ENCODE peak calls at places on chromosome 6, in ten cellular contexts. W is heart left ventricle; L is nephron progenitor cell; B is RWPE1; Q is CD4-positive, alpha-beta T cell; F is AG04450; N is Peyer's patch; D is GM20000; E is astrocyte of the spinal cord; I is esophagus muscularis mucosa. M is an unnamed sample.

GRCh38 chr6:152583888-152584287 is 53.3 kb downstream of the SYNE1 start:
- DNase-seq in B (no peak), Q (no peak), W (no peak), F (no peak), E (no peak), D (no peak), I (no peak), N (no peak), L (no peak), M (no peak)

GRCh38 chr6:27591660-27592059 is 118.8 kb upstream of the ZNF184 start:
- DNase-seq in I (no peak), F (no peak), W (no peak), E (peak; percentile 49), L (peak; percentile 37), N (no peak), Q (no peak), B (peak; percentile 29), D (no peak), M (no peak)

GRCh38 chr6:159941286-159942113 is 27.4 kb upstream of the IGF2R start:
- DNase-seq in L (no peak), Q (no peak), B (no peak), W (no peak), I (no peak), N (no peak), D (peak; percentile 39), F (no peak), E (peak; percentile 57), M (no peak)

GRCh38 chr6:167802339-167802738 is 24.4 kb upstream of the AFDN start:
- DNase-seq in W (no peak), N (no peak), L (no peak), Q (no peak), B (no peak), I (peak; percentile 81), E (no peak), D (no peak), F (no peak), M (no peak)

GRCh38 chr6:123587838-123588545 is 48.8 kb downstream of the TRDN start:
- DNase-seq in W (no peak), Q (no peak), E (no peak), I (no peak), F (no peak), L (no peak), B (no peak), N (no peak), D (no peak), M (no peak)

GRCh38 chr6:26358511-26358981 is 6.5 kb upstream of the BTN3A2 start:
- DNase-seq in I (no peak), B (no peak), E (no peak), N (no peak), Q (no peak), W (no peak), L (no peak), F (no peak), D (peak; percentile 65), M (no peak)

GRCh38 chr6:16102208-16102607 is 26.7 kb upstream of the MYLIP start:
- DNase-seq in D (no peak), N (no peak), W (no peak), B (no peak), Q (no peak), E (no peak), I (no peak), F (no peak), L (no peak), M (no peak)

GRCh38 chr6:30364591-30364990 is 19.6 kb downstream of the RPP21 start:
- DNase-seq in Q (no peak), F (no peak), I (no peak), N (no peak), D (no peak), W (no peak), L (no peak), E (no peak), B (no peak), M (no peak)

GRCh38 chr6:33272358-33273128 is 668 bp downstream of the RPS18 start:
- DNase-seq in Q (no peak), W (no peak), F (no peak), I (no peak), L (no peak), E (no peak), N (no peak), D (no peak), B (no peak), M (no peak)

GRCh38 chr6:112321882-112322508 is 25.1 kb upstream of the RFPL4B start:
- DNase-seq in E (peak; percentile 51), W (no peak), D (no peak), Q (no peak), N (no peak), F (no peak), I (no peak), B (no peak), L (no peak), M (no peak)

GRCh38 chr6:148547110-148547509 is 199.7 kb upstream of the UST start:
- DNase-seq in D (no peak), L (no peak), F (no peak), B (no peak), I (no peak), W (no peak), N (no peak), Q (no peak), E (no peak), M (no peak)

DNA sequence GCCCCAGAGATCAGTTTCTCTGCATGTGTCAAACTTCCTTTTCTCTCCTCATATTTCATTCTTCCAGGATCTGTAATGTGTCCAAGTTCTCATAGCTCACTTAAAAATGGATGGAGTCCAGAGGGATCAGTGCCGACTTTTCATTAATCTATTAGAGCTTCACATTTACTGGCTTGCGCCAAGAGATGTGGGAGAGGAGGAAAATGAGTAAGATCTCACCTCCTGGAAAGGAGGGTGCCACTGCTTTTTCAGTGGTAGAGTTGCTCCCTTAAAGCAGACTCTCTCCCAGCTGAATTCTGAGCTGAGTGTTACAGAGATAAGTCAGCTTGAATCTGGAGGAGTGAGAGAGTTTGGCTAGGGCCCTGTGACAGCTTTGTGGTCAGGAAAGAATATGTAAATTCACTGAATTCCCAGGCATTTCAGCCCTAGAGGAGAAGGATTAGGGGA is 175.9 kb downstream of the SOX4 start:
- DNase-seq in Q (no peak), N (no peak), L (no peak), E (peak; percentile 90), F (peak; percentile 95), W (no peak), B (no peak), I (no peak), D (no peak), M (no peak)
- TF ChIP-seq CTCF in Q (no peak), N (no peak), L (no peak), E (no peak), F (no peak), W (no peak), B (no peak), I (no peak), D (no peak), M (no peak)

DNA sequence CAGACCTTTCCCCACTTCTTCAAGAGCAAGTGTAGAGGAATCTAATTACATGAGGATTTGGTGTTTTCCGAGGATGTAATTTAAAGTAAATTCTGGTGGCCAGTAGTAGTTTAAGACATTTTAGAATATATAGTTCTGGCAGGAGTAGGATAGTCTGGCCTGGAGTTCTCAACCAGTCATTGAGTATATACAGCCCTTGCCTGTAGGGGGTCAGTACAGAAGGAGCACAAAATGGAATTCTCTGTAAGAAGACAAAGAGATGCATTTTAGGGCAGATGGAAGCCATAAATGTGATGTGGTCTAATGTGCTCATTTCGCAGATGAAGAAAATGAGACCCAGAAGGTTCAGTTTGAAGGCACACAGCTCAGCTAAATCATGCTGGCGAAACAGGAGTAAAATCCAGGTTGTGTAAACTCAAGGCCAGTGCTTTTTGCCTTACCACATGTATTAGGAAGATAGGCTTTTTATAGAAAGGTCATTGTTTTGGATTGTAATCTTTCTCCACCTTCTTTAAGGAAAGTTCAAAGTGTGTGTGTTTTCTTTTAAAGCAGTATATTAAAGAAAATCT is 29.6 kb downstream of the QKI start:
- DNase-seq in F (no peak), E (no peak), I (no peak), B (no peak), W (no peak), L (no peak), Q (no peak), N (no peak), D (no peak), M (no peak)
- TF ChIP-seq CTCF in F (peak; percentile 15), E (peak; percentile 22), I (no peak), B (no peak), W (no peak), L (no peak), Q (no peak), N (no peak), D (no peak), M (peak; percentile 11)

DNA sequence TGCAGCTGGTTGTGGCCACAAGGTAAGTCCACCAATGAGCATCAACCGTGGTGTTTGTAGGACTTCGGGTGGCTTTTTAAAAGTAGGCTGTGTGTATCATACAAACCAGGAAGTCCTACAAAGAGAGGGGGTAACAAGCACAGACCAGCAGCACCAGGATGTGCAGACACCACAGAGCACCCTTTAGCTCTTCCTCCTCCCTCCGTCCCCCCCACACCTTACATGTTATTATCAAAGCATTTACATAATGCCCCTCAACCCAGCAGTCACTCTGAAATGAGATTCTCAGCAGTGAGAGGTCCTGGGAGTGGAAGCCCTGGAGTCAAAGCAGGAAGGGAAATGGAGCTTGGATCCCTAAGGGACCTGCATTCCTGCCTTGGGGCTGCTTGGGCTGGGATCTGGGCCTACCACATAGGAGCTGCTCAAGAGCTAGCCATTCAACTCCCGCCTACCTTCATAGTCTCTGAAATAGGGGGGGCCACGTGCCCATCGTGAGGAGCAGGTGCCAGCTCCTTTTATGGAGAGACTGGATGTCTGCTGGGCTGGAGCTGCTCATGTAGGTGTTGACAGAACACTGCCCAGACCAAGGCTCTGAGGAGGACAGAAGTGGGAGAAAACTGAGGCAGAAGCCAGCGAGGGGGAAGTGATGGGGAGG is 90.6 kb downstream of the PSMB1 start:
- DNase-seq in B (no peak), I (no peak), E (no peak), W (no peak), F (no peak), N (no peak), D (no peak), Q (no peak), L (no peak), M (no peak)
- TF ChIP-seq CTCF in B (no peak), I (no peak), E (no peak), W (no peak), F (no peak), N (no peak), D (no peak), Q (no peak), L (no peak), M (no peak)

GRCh38 chr6:72704979-72705378 is 83.1 kb downstream of the KCNQ5 start:
- DNase-seq in N (no peak), Q (no peak), L (no peak), D (no peak), I (no peak), E (no peak), B (no peak), F (no peak), W (no peak), M (no peak)
- TF ChIP-seq CTCF in N (no peak), Q (no peak), L (no peak), D (no peak), I (no peak), E (no peak), B (no peak), F (no peak), W (no peak), M (no peak)

M was measured in progenitor cell of endocrine pancreas.